ENCODE peak calls at places on chromosomes 5 and 9, in six cellular contexts. H is IMR-90, S is neural progenitor cell, U is astrocyte, W is H1, Z is fibroblast of lung. V is an unnamed sample.

GRCh38 chr5:88683506-88684135 is 199.4 kb downstream of the MEF2C start:
- DNase-seq in H (no peak), S (peak), U (peak), W (peak), Z (peak), V (no peak)

GRCh38 chr9:116701940-116702642 is 15.0 kb downstream of the TRIM32 start:
- DNase-seq in H (no peak), S (no peak), U (no peak), W (no peak), Z (no peak), V (peak)

GRCh38 chr5:158135682-158136176 is 276.8 kb upstream of the CLINT1 start:
- DNase-seq in H (no peak), S (peak), U (no peak), W (peak), Z (no peak), V (no peak)

GRCh38 chr5:43616535-43616934 is 13.6 kb downstream of the NNT start:
- DNase-seq in H (peak), S (no peak), U (no peak), W (no peak), Z (no peak), V (no peak)

GRCh38 chr5:179264641-179265528 is 80.4 kb downstream of the ADAMTS2 start:
- DNase-seq in H (no peak), S (no peak), U (no peak), W (peak), Z (no peak), V (no peak)

GRCh38 chr9:27967236-27967635 is 394.0 kb upstream of the C9orf72 start:
- DNase-seq in H (no peak), S (no peak), U (no peak), W (no peak), Z (no peak), V (peak)

GRCh38 chr5:153881687-153882086 is 157.0 kb downstream of the FAM114A2 start:
- DNase-seq in H (no peak), S (no peak), U (no peak), W (no peak), Z (no peak), V (no peak)

GRCh38 chr5:112886975-112887374 is 25.9 kb downstream of the SRP19 start:
- DNase-seq in H (no peak), S (no peak), U (no peak), W (no peak), Z (no peak), V (no peak)

GRCh38 chr5:181181650-181182565 is 23.1 kb downstream of the TRIM7 start:
- DNase-seq in H (peak), S (peak), U (peak), W (peak), Z (peak), V (peak)

DNA sequence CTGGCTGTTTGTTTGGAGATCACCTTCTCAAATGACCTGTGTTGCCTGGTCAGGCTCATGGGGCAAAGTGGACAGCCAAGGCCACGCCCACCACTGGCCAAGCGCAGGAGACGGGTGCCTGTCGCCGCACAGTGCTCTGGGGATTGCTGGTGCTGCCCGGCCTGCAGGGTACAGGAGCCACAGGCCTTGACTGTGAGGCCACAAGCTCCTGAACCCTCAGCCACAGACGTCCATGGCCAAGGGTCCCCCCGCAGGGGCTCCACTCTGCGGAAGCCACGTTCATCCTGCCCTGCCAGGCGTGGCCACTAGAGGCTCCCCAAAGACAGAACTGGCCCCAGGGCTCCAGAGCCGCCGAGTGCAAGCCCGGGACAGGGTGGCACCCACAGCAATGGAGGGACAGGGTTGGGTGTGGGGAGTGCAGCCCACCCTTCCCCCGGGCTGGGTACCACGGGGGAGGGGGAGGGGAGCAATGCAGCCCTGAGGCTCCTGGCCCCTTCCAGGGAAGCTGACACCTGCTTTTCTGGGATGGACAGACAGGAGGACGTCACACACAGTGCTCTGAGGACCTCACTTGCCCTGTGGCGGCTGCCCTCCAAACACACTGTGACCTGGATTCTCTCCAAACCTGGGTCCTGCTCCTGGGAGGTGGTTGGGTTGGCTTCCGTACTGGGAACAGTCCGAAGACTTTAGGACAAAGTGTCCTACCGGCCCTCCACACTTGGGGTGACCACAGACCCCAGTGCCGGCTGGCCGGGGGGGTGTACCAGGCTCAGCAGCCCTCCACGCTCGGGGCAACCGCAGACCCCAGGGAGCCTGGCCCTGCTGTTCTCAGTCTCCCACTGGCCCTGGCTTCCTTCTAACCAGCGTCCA is 21.5 kb downstream of the TPPP start:
- DNase-seq in H (peak), S (peak), U (no peak), W (peak), Z (peak), V (peak)
- H3K9ac ChIP-seq in H (no peak), S (no peak), U (peak), W (no peak), Z (peak), V (peak)

GRCh38 chr5:56018860-56019259 is 24.1 kb upstream of the IL6ST start:
- DNase-seq in H (no peak), S (no peak), U (no peak), W (no peak), Z (no peak), V (no peak)
- H2AFZ ChIP-seq in H (no peak), S (no peak), U (no peak), W (no peak), Z (no peak), V (no peak)

GRCh38 chr5:24530907-24531306 is 113.9 kb downstream of the CDH10 start:
- DNase-seq in H (no peak), S (no peak), U (no peak), W (no peak), Z (no peak), V (no peak)
- TF ChIP-seq CTCF in H (no peak), S (no peak), U (no peak), W (no peak), Z (no peak), V (no peak)

DNA sequence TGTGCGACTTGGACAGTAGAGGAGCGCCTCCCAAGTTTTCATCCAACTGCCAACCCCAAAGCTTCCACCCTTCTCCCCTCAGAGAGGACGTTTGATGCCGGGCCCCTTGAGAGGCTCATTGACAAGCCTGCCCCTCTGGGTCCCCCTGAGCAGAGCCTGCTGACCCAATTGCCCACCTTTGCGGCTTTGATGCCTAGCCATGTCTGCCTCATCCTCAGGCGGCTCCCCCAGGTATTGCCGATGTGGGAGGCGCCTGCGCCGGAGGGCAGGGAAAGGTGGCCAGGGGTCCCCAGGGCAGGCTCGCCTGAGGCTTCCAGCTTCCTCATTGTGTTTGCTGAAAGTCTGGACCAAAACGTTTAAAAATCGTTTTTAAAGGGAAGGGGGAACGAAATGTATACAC is 1.4 kb downstream of the ODF2 start:
- DNase-seq in H (no peak), S (peak), U (no peak), W (peak), Z (no peak), V (no peak)
- H3K9ac ChIP-seq in H (peak), S (no peak), U (peak), W (no peak), Z (peak), V (no peak)

GRCh38 chr9:3769646-3770045 is 243.8 kb upstream of the RFX3 start:
- DNase-seq in H (no peak), S (no peak), U (no peak), W (no peak), Z (no peak), V (no peak)
- H2AFZ ChIP-seq in H (no peak), S (no peak), U (no peak), W (no peak), Z (no peak), V (no peak)

DNA sequence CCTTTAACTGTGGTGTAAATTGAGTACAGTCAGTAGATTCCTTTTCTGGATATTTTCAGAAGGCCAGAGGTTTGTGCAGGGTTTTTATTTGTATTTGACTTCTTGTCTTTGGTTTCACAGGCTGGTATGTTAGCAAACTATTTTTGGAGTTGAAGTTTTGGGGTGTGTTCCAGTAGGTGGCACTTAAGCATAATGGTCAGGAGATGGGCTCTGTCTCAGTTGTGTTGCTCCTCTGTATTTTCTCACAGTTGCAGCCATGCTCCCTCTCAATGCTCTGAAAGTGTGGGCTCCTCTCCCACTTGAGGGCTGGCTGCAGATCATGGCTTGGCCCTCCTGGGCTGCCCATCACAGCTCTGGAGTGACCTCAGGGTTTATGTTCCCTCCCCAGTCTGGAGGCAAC is 267.0 kb upstream of the PCSK5 start:
- DNase-seq in H (no peak), S (no peak), U (no peak), W (no peak), Z (no peak), V (no peak)
- TF ChIP-seq CTCF in H (no peak), S (no peak), U (no peak), W (no peak), Z (no peak), V (no peak)

DNA sequence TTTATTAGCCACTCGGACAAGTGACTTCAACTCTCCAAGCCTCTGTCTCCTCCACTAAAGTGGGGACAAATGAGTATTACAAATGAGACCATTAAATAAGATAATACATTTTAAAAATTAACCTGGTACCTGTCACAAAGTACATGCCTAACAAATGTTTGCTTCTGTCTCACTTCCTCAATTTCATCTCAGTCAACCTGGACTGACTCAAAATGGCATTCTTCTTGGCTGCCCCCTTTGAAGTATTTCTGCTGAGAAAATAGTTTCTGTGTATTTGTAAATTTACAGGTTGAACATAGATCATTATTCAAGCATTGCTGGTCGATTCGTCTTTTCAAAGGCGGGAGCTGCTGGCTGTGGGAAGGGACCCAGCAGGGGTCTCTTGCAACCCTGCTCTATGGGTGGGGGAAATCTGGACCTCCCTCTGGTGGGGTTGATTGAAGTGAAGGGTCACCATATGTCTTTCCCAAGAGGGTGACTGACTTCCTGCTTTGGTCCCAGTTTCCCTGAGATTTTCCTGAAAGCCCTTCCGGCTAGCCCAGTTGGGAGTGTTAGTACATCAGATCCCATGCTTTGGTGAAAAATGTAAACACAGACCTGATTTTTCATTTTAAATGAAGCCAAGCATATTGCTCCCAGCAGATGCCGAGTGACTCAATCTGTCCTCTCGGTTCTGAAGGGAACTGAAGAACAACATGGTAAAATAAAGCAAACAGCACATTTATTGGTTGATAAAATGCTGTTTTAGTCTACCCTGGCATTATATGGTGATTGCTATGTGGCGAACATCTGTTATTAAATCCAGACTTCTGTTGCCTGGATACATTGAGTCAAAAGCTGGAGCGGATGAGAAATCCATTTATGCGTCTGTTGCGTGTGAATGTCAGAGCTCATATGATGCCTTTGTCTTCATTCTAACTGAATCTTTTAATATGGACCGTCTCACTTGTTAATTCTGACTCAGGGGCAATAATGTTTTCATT is 73.1 kb downstream of the KCNIP1 start:
- DNase-seq in H (no peak), S (no peak), U (no peak), W (no peak), Z (no peak), V (no peak)
- H3K9ac ChIP-seq in H (no peak), S (no peak), U (no peak), W (no peak), Z (no peak), V (no peak)

V was measured in mammary epithelial cell.